ENCODE peak calls at places on chromosomes 3 and 15, in eight cellular contexts. One of them, this sample, is unnamed.

GRCh38 chr3:195441971-195442572 is 748 bp downstream of the ACAP2 start:
- DNase-seq in IMR-90: peak
- DNase-seq in heart right ventricle: peak
- DNase-seq in CD8-positive, alpha-beta T cell: peak
- DNase-seq in HCT116: no peak
- DNase-seq in fibroblast of villous mesenchyme: peak
- DNase-seq in AG10803: peak
- DNase-seq in A549: peak
- DNase-seq in this sample: peak

GRCh38 chr3:172280406-172281051 is 167.7 kb downstream of the GHSR start:
- DNase-seq in IMR-90: peak
- DNase-seq in heart right ventricle: no peak
- DNase-seq in CD8-positive, alpha-beta T cell: no peak
- DNase-seq in HCT116: no peak
- DNase-seq in fibroblast of villous mesenchyme: peak
- DNase-seq in AG10803: peak
- DNase-seq in A549: no peak
- DNase-seq in this sample: peak

GRCh38 chr3:168847293-168847883 is 751.7 kb upstream of the GOLIM4 start:
- DNase-seq in IMR-90: peak
- DNase-seq in heart right ventricle: peak
- DNase-seq in CD8-positive, alpha-beta T cell: no peak
- DNase-seq in HCT116: no peak
- DNase-seq in fibroblast of villous mesenchyme: peak
- DNase-seq in AG10803: peak
- DNase-seq in A549: no peak
- DNase-seq in this sample: peak

GRCh38 chr3:194300392-194300758 is 50.8 kb downstream of the CPN2 start:
- DNase-seq in IMR-90: peak
- DNase-seq in heart right ventricle: peak
- DNase-seq in CD8-positive, alpha-beta T cell: no peak
- DNase-seq in HCT116: no peak
- DNase-seq in fibroblast of villous mesenchyme: peak
- DNase-seq in AG10803: peak
- DNase-seq in A549: no peak
- DNase-seq in this sample: peak

GRCh38 chr15:33310481-33311311 is at the start of gene RYR3:
- DNase-seq in IMR-90: no peak
- DNase-seq in heart right ventricle: peak
- DNase-seq in CD8-positive, alpha-beta T cell: no peak
- DNase-seq in HCT116: no peak
- DNase-seq in fibroblast of villous mesenchyme: no peak
- DNase-seq in AG10803: no peak
- DNase-seq in A549: no peak
- DNase-seq in this sample: no peak

GRCh38 chr3:171880471-171880870 is 37.3 kb downstream of the TMEM212 start:
- DNase-seq in IMR-90: no peak
- DNase-seq in heart right ventricle: no peak
- DNase-seq in CD8-positive, alpha-beta T cell: no peak
- DNase-seq in HCT116: no peak
- DNase-seq in fibroblast of villous mesenchyme: no peak
- DNase-seq in AG10803: no peak
- DNase-seq in A549: no peak
- DNase-seq in this sample: no peak

GRCh38 chr3:190117995-190118394 is 2.7 kb downstream of the P3H2 start:
- DNase-seq in IMR-90: peak
- DNase-seq in heart right ventricle: no peak
- DNase-seq in CD8-positive, alpha-beta T cell: no peak
- DNase-seq in HCT116: no peak
- DNase-seq in fibroblast of villous mesenchyme: no peak
- DNase-seq in AG10803: peak
- DNase-seq in A549: no peak
- DNase-seq in this sample: no peak

GRCh38 chr3:16203671-16204629 is 29.5 kb downstream of the GALNT15 start:
- DNase-seq in IMR-90: no peak
- DNase-seq in heart right ventricle: no peak
- DNase-seq in CD8-positive, alpha-beta T cell: no peak
- DNase-seq in HCT116: no peak
- DNase-seq in fibroblast of villous mesenchyme: no peak
- DNase-seq in AG10803: no peak
- DNase-seq in A549: no peak
- DNase-seq in this sample: no peak

GRCh38 chr3:115071611-115072010 is 75.5 kb downstream of the ZBTB20 start:
- DNase-seq in IMR-90: peak
- DNase-seq in heart right ventricle: no peak
- DNase-seq in CD8-positive, alpha-beta T cell: no peak
- DNase-seq in HCT116: no peak
- DNase-seq in fibroblast of villous mesenchyme: peak
- DNase-seq in AG10803: peak
- DNase-seq in A549: no peak
- DNase-seq in this sample: peak

GRCh38 chr15:51837784-51838183 is 8.3 kb downstream of the TMOD3 start:
- DNase-seq in IMR-90: peak
- DNase-seq in heart right ventricle: no peak
- DNase-seq in CD8-positive, alpha-beta T cell: no peak
- DNase-seq in HCT116: no peak
- DNase-seq in fibroblast of villous mesenchyme: peak
- DNase-seq in AG10803: no peak
- DNase-seq in A549: no peak
- DNase-seq in this sample: peak

GRCh38 chr15:25670025-25670554 is 193.0 kb downstream of the ATP10A start:
- DNase-seq in IMR-90: peak
- DNase-seq in heart right ventricle: peak
- DNase-seq in CD8-positive, alpha-beta T cell: no peak
- DNase-seq in HCT116: no peak
- DNase-seq in fibroblast of villous mesenchyme: no peak
- DNase-seq in AG10803: peak
- DNase-seq in A549: no peak
- DNase-seq in this sample: peak

GRCh38 chr15:98648654-98649537 is 557 bp downstream of the IGF1R start:
- DNase-seq in IMR-90: peak
- DNase-seq in heart right ventricle: peak
- DNase-seq in CD8-positive, alpha-beta T cell: no peak
- DNase-seq in HCT116: no peak
- DNase-seq in fibroblast of villous mesenchyme: peak
- DNase-seq in AG10803: peak
- DNase-seq in A549: no peak
- DNase-seq in this sample: peak

GRCh38 chr3:18351823-18352744 is 73.1 kb downstream of the SATB1 start:
- DNase-seq in IMR-90: no peak
- DNase-seq in heart right ventricle: no peak
- DNase-seq in CD8-positive, alpha-beta T cell: no peak
- DNase-seq in HCT116: no peak
- DNase-seq in fibroblast of villous mesenchyme: no peak
- DNase-seq in AG10803: no peak
- DNase-seq in A549: no peak
- DNase-seq in this sample: no peak

GRCh38 chr15:52018693-52019393 is at the start of gene MAPK6:
- DNase-seq in IMR-90: peak
- DNase-seq in heart right ventricle: peak
- DNase-seq in CD8-positive, alpha-beta T cell: peak
- DNase-seq in HCT116: peak
- DNase-seq in fibroblast of villous mesenchyme: peak
- DNase-seq in AG10803: peak
- DNase-seq in A549: peak
- DNase-seq in this sample: peak

GRCh38 chr3:42503957-42504333 is 1.5 kb downstream of the VIPR1 start:
- DNase-seq in IMR-90: no peak
- DNase-seq in heart right ventricle: peak
- DNase-seq in CD8-positive, alpha-beta T cell: no peak
- DNase-seq in HCT116: no peak
- DNase-seq in fibroblast of villous mesenchyme: no peak
- DNase-seq in AG10803: no peak
- DNase-seq in A549: no peak
- DNase-seq in this sample: no peak
- TF ChIP-seq CTCF in IMR-90: no peak
- TF ChIP-seq CTCF in heart right ventricle: no peak
- TF ChIP-seq CTCF in CD8-positive, alpha-beta T cell: no peak
- TF ChIP-seq CTCF in HCT116: no peak
- TF ChIP-seq CTCF in fibroblast of villous mesenchyme: no peak
- TF ChIP-seq CTCF in AG10803: no peak
- TF ChIP-seq CTCF in A549: no peak
- TF ChIP-seq CTCF in this sample: no peak

GRCh38 chr3:72996473-72997333 is at the start of gene PPP4R2:
- DNase-seq in IMR-90: peak
- DNase-seq in heart right ventricle: peak
- DNase-seq in CD8-positive, alpha-beta T cell: peak
- DNase-seq in HCT116: peak
- DNase-seq in fibroblast of villous mesenchyme: peak
- DNase-seq in AG10803: peak
- DNase-seq in A549: peak
- DNase-seq in this sample: peak

GRCh38 chr3:72999971-73000370 is 3.4 kb downstream of the PPP4R2 start:
- DNase-seq in IMR-90: no peak
- DNase-seq in heart right ventricle: no peak
- DNase-seq in CD8-positive, alpha-beta T cell: no peak
- DNase-seq in HCT116: no peak
- DNase-seq in fibroblast of villous mesenchyme: peak
- DNase-seq in AG10803: no peak
- DNase-seq in A549: no peak
- DNase-seq in this sample: no peak

GRCh38 chr3:72997421-72997961 is 880 bp downstream of the PPP4R2 start:
- DNase-seq in IMR-90: peak
- DNase-seq in heart right ventricle: peak
- DNase-seq in CD8-positive, alpha-beta T cell: no peak
- DNase-seq in HCT116: peak
- DNase-seq in fibroblast of villous mesenchyme: peak
- DNase-seq in AG10803: peak
- DNase-seq in A549: peak
- DNase-seq in this sample: peak

GRCh38 chr3:72996121-72996472 is 514 bp upstream of the PPP4R2 start:
- DNase-seq in IMR-90: no peak
- DNase-seq in heart right ventricle: peak
- DNase-seq in CD8-positive, alpha-beta T cell: no peak
- DNase-seq in HCT116: no peak
- DNase-seq in fibroblast of villous mesenchyme: no peak
- DNase-seq in AG10803: no peak
- DNase-seq in A549: no peak
- DNase-seq in this sample: no peak

GRCh38 chr3:72998489-72998888 is 1.9 kb downstream of the PPP4R2 start:
- DNase-seq in IMR-90: no peak
- DNase-seq in heart right ventricle: no peak
- DNase-seq in CD8-positive, alpha-beta T cell: no peak
- DNase-seq in HCT116: no peak
- DNase-seq in fibroblast of villous mesenchyme: peak
- DNase-seq in AG10803: peak
- DNase-seq in A549: no peak
- DNase-seq in this sample: peak
- H3K4me3 ChIP-seq in IMR-90: peak
- H3K4me3 ChIP-seq in heart right ventricle: peak
- H3K4me3 ChIP-seq in CD8-positive, alpha-beta T cell: peak
- H3K4me3 ChIP-seq in HCT116: peak
- H3K4me3 ChIP-seq in fibroblast of villous mesenchyme: peak
- H3K4me3 ChIP-seq in AG10803: peak
- H3K4me3 ChIP-seq in A549: peak
- H3K4me3 ChIP-seq in this sample: peak

DNA sequence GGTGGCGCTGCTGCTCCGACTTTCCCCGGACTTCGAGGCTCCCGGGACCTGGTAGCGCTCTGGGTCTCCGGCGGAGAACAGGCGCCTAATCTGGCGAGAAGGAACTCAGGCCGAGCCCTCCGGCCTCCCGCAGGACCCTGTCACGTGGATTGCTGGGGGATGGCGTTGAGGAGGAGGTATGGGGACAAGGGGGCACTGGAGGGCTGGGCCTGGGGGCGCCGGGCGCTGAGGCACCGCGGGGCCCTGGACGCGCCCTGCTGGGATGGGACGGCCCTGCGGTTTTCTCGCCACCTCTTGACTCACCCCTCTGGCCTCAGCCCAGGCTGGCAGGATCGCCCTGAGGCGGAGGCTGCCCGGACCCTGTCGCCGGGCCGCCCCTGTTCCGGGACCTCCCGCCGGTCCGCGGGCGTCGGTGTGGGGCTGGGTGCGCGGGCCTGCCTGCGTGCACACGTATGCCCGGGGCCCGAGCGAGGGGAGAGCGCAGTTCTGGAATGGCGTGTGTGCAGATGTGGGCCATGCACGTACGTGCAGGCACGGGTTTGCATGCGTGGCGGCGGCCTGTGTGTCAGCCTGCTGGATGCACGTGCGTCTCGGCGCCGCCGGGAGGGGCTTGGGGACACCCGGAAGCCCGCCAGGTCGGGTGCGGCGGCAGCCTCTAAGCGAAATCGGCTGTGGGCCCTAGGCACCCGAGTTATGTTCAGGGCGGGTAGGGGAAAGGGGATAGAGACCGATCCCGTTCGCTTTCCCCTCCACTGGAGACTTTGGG is 752 bp downstream of the C15orf39 start:
- DNase-seq in IMR-90: peak
- DNase-seq in heart right ventricle: peak
- DNase-seq in CD8-positive, alpha-beta T cell: peak
- DNase-seq in HCT116: no peak
- DNase-seq in fibroblast of villous mesenchyme: peak
- DNase-seq in AG10803: peak
- DNase-seq in A549: peak
- DNase-seq in this sample: peak
- TF ChIP-seq CTCF in IMR-90: no peak
- TF ChIP-seq CTCF in heart right ventricle: no peak
- TF ChIP-seq CTCF in CD8-positive, alpha-beta T cell: peak
- TF ChIP-seq CTCF in HCT116: no peak
- TF ChIP-seq CTCF in fibroblast of villous mesenchyme: no peak
- TF ChIP-seq CTCF in AG10803: no peak
- TF ChIP-seq CTCF in A549: peak
- TF ChIP-seq CTCF in this sample: peak

DNA sequence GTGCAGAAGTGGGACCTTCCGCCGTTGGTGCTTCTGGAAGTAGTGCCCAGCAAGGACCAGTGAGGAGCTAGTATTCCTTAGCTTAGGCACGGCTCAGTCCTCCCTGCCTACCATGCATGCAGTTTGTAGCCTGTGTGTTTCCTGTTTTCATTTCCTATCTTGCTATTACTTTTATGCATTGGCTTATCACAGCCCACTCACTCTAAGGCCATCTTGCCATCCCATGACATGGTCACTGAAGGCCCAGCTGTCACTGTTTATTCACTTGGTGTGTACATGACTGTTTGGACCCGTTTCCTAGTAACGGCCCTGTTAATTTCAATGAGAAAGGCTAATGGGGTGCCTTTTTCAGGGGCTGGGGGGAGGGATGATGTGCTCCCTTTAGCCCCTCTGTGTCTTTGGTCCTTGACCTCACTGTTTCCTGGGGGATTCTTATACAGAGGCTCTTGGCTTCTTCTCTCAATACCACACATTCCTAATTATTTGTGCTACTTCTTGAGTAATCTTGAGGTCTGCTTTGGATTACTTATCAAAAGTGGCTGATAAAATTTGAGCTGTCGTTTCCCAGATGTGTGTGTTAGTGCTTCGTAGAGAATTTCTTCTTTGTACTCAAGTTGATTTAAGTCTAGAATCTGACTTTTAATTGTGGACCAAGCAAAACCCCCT is 24.5 kb upstream of the TRAK1 start:
- DNase-seq in IMR-90: peak
- DNase-seq in heart right ventricle: peak
- DNase-seq in CD8-positive, alpha-beta T cell: no peak
- DNase-seq in HCT116: no peak
- DNase-seq in fibroblast of villous mesenchyme: peak
- DNase-seq in AG10803: peak
- DNase-seq in A549: no peak
- DNase-seq in this sample: peak
- H3K4me3 ChIP-seq in IMR-90: no peak
- H3K4me3 ChIP-seq in heart right ventricle: no peak
- H3K4me3 ChIP-seq in CD8-positive, alpha-beta T cell: no peak
- H3K4me3 ChIP-seq in HCT116: no peak
- H3K4me3 ChIP-seq in fibroblast of villous mesenchyme: no peak
- H3K4me3 ChIP-seq in AG10803: no peak
- H3K4me3 ChIP-seq in A549: no peak
- H3K4me3 ChIP-seq in this sample: no peak

GRCh38 chr3:132721479-132722164 is 587 bp downstream of the NPHP3 start:
- DNase-seq in IMR-90: peak
- DNase-seq in heart right ventricle: peak
- DNase-seq in CD8-positive, alpha-beta T cell: no peak
- DNase-seq in HCT116: no peak
- DNase-seq in fibroblast of villous mesenchyme: peak
- DNase-seq in AG10803: peak
- DNase-seq in A549: peak
- DNase-seq in this sample: peak
- TF ChIP-seq CTCF in IMR-90: peak
- TF ChIP-seq CTCF in heart right ventricle: no peak
- TF ChIP-seq CTCF in CD8-positive, alpha-beta T cell: no peak
- TF ChIP-seq CTCF in HCT116: no peak
- TF ChIP-seq CTCF in fibroblast of villous mesenchyme: peak
- TF ChIP-seq CTCF in AG10803: peak
- TF ChIP-seq CTCF in A549: no peak
- TF ChIP-seq CTCF in this sample: peak